ENCODE peak calls at places on chromosome 10, in five cellular contexts. L is H1, T is HepG2, J is K562, P is GM12878. W is an unnamed sample.

GRCh38 chr10:78717200-78717599 is 351.6 kb upstream of the ZMIZ1 start:
- DNase-seq in L (no peak), T (no peak), J (no peak), P (no peak), W (no peak)

GRCh38 chr10:130772676-130773075 is 538.8 kb downstream of the TCERG1L start:
- DNase-seq in L (no peak), T (no peak), J (no peak), P (no peak), W (no peak)

GRCh38 chr10:64760371-64760770 is 1239.2 kb downstream of the REEP3 start:
- DNase-seq in L (no peak), T (no peak), J (no peak), P (no peak), W (no peak)

GRCh38 chr10:119786117-119786769 is 60.4 kb downstream of the INPP5F start:
- DNase-seq in L (no peak), T (peak), J (peak), P (no peak), W (peak)

GRCh38 chr10:63901916-63902315 is 380.7 kb downstream of the REEP3 start:
- DNase-seq in L (no peak), T (no peak), J (no peak), P (no peak), W (no peak)

GRCh38 chr10:50574305-50574704 is 49.5 kb downstream of the SGMS1 start:
- DNase-seq in L (no peak), T (no peak), J (peak), P (no peak), W (peak)

GRCh38 chr10:11163990-11164805 is 146.5 kb downstream of the CELF2 start:
- DNase-seq in L (peak), T (no peak), J (no peak), P (no peak), W (no peak)

GRCh38 chr10:132383026-132383565 is 13.9 kb upstream of the PWWP2B start:
- DNase-seq in L (no peak), T (no peak), J (no peak), P (no peak), W (no peak)

GRCh38 chr10:7817576-7817975 is 729 bp upstream of the TAF3 start:
- DNase-seq in L (no peak), T (no peak), J (no peak), P (no peak), W (peak)
- TF ChIP-seq CREB1 in L (no peak), T (no peak), J (no peak), P (no peak), W (no peak)

GRCh38 chr10:15147594-15148392 is 20.7 kb downstream of the NMT2 start:
- DNase-seq in L (no peak), T (no peak), J (no peak), P (no peak), W (no peak)

GRCh38 chr10:15149042-15149771 is 19.3 kb downstream of the NMT2 start:
- DNase-seq in L (no peak), T (no peak), J (no peak), P (no peak), W (no peak)

GRCh38 chr10:15155978-15156377 is 12.5 kb downstream of the NMT2 start:
- DNase-seq in L (no peak), T (no peak), J (peak), P (no peak), W (no peak)

GRCh38 chr10:15150563-15150962 is 17.9 kb downstream of the NMT2 start:
- DNase-seq in L (no peak), T (peak), J (no peak), P (no peak), W (no peak)

GRCh38 chr10:15152556-15152955 is 15.9 kb downstream of the NMT2 start:
- DNase-seq in L (no peak), T (no peak), J (no peak), P (no peak), W (no peak)
- TF ChIP-seq EZH2 in L (no peak), T (no peak), J (no peak), P (no peak), W (no peak)

GRCh38 chr10:71765907-71766716 is 7.2 kb downstream of the VSIR start:
- DNase-seq in L (no peak), T (no peak), J (no peak), P (no peak), W (no peak)

GRCh38 chr10:71766717-71767419 is 6.5 kb downstream of the VSIR start:
- DNase-seq in L (no peak), T (peak), J (peak), P (no peak), W (no peak)

GRCh38 chr10:71763352-71764127 is 9.8 kb downstream of the VSIR start:
- DNase-seq in L (no peak), T (no peak), J (peak), P (no peak), W (no peak)

GRCh38 chr10:71767420-71768035 is 5.8 kb downstream of the VSIR start:
- DNase-seq in L (no peak), T (peak), J (no peak), P (no peak), W (no peak)

DNA sequence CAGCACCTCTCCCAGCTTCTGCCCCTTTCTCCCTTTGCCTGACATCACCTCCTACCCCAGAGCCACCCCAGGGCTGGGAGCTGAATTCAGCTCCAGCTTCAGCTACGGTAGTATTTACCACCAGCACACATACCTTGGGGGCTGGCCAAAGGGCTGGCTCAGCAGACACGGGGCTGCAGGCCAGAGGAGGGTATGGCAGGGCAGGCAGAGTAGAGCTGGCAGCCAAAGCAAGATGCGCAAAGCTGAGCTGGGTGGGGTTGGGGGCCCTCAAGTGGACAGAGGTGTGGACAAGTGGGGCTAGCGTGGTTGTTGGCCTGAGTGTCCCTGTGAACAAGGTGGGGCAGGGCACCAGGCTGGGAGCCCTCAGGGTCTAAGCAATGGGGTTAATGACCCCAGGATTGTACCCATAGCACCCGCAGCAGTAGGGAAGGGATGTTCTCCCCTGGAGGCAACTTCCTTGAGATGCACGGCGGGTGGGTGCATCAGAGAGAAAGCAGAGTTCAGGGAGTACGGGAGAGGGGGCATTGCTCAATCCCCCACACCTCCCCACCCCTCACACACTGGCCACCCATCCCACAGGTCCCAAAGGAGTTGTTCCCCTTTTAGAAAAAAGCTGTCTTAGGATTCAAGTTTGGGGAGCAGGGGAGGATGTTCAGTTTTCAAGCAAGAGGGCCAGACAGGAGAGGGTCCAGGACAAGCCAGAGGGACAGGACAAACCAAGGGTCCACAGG is 8.0 kb downstream of the VSIR start:
- DNase-seq in L (no peak), T (peak), J (no peak), P (no peak), W (no peak)
- TF ChIP-seq CTCF in L (no peak), T (no peak), J (no peak), P (no peak), W (no peak)

DNA sequence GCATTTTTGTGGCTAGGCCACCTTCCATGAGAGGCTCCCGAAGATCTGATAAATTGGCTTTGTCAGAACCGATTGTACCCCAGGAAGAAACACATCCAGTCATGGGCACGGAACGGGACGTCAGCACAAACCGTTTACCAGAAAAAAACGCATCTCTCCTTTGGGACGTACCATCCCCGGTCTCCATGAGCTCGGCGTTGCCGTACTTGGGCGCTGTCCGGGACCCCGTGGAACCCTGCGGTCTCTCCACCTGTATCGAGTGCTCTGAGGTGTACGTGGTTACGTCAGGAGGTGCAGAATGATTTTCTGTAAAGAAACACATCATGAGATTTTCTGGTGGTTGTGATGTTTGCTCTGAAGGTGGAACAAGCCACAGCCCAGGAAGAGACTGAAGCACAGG is 270.6 kb downstream of the DIP2C start:
- DNase-seq in L (no peak), T (no peak), J (no peak), P (no peak), W (no peak)
- TF ChIP-seq CREB1 in L (no peak), T (no peak), J (no peak), P (no peak), W (no peak)

GRCh38 chr10:86401588-86402282 is 35.1 kb upstream of the GRID1 start:
- DNase-seq in L (peak), T (no peak), J (no peak), P (no peak), W (peak)
- TF ChIP-seq EZH2 in L (peak), T (no peak), J (no peak), P (no peak), W (peak)

DNA sequence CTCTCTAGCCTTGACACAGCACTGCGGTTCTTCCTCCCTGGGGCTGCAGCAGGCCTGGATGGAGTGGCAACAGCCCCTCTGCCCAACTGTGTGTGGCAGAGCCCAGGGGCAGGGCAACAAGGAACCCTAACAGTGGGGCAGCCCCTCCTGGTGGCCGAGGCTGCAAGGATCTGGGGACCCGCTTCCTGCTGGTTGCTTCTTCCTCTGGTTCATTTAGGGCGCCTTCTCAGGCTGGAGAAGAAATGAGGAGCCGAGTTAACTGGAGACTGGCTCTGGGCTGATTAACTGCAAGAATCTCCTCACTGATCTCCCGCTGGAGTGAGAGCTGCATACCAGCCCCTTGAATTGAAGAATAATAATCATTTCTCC is 80.1 kb upstream of the EMX2 start:
- DNase-seq in L (peak), T (no peak), J (no peak), P (no peak), W (peak)
- TF ChIP-seq CTCF in L (peak), T (peak), J (peak), P (no peak), W (peak)

GRCh38 chr10:35212856-35213255 is 86.2 kb downstream of the CREM start:
- DNase-seq in L (no peak), T (no peak), J (no peak), P (no peak), W (no peak)
- TF ChIP-seq CREB1 in L (no peak), T (no peak), J (no peak), P (no peak), W (no peak)